ENCODE peak calls at places on chromosomes 1 and 21, in ten cellular contexts. One of them, this sample, is unnamed. For H3K4me1 and H3K9me3, the result is how much of the 10 kb centered on the place peaks cover.

GRCh38 chr1:150053911-150054310 is 13.7 kb upstream of the VPS45 start:
- DNase-seq in heart left ventricle: no peak
- DNase-seq in esophagus squamous epithelium: no peak
- DNase-seq in suprapubic skin: no peak
- DNase-seq in A549: no peak
- DNase-seq in HCT116: no peak
- DNase-seq in Peyer's patch: no peak
- DNase-seq in HepG2: no peak
- DNase-seq in tibial nerve: no peak
- DNase-seq in IMR-90: no peak
- DNase-seq in this sample: no peak

GRCh38 chr21:33325222-33326067 is 675 bp downstream of the IFNAR1 start:
- DNase-seq in heart left ventricle: peak
- DNase-seq in esophagus squamous epithelium: no peak
- DNase-seq in suprapubic skin: peak
- DNase-seq in A549: peak
- DNase-seq in HCT116: no peak
- DNase-seq in Peyer's patch: peak
- DNase-seq in HepG2: peak
- DNase-seq in tibial nerve: peak
- DNase-seq in IMR-90: peak
- DNase-seq in this sample: peak

GRCh38 chr1:77639056-77639455 is 43.4 kb downstream of the ZZZ3 start:
- DNase-seq in heart left ventricle: no peak
- DNase-seq in esophagus squamous epithelium: no peak
- DNase-seq in suprapubic skin: no peak
- DNase-seq in A549: peak
- DNase-seq in HCT116: no peak
- DNase-seq in Peyer's patch: no peak
- DNase-seq in HepG2: no peak
- DNase-seq in tibial nerve: no peak
- DNase-seq in IMR-90: peak
- DNase-seq in this sample: no peak

GRCh38 chr1:214107322-214108096 is 119.7 kb downstream of the PROX1 start:
- DNase-seq in heart left ventricle: peak
- DNase-seq in esophagus squamous epithelium: no peak
- DNase-seq in suprapubic skin: no peak
- DNase-seq in A549: no peak
- DNase-seq in HCT116: no peak
- DNase-seq in Peyer's patch: no peak
- DNase-seq in HepG2: no peak
- DNase-seq in tibial nerve: no peak
- DNase-seq in IMR-90: peak
- DNase-seq in this sample: peak

GRCh38 chr1:206117151-206117948 is at the start of gene AVPR1B:
- DNase-seq in heart left ventricle: peak
- DNase-seq in esophagus squamous epithelium: no peak
- DNase-seq in suprapubic skin: no peak
- DNase-seq in A549: peak
- DNase-seq in HCT116: no peak
- DNase-seq in Peyer's patch: peak
- DNase-seq in HepG2: no peak
- DNase-seq in tibial nerve: no peak
- DNase-seq in IMR-90: peak
- DNase-seq in this sample: peak

GRCh38 chr21:46191257-46191685 is 7.0 kb upstream of the SPATC1L start:
- DNase-seq in heart left ventricle: no peak
- DNase-seq in esophagus squamous epithelium: no peak
- DNase-seq in suprapubic skin: peak
- DNase-seq in A549: no peak
- DNase-seq in HCT116: no peak
- DNase-seq in Peyer's patch: peak
- DNase-seq in HepG2: no peak
- DNase-seq in tibial nerve: peak
- DNase-seq in IMR-90: peak
- DNase-seq in this sample: peak

GRCh38 chr1:54487571-54488050 is 60.4 kb upstream of the ACOT11 start:
- DNase-seq in heart left ventricle: peak
- DNase-seq in esophagus squamous epithelium: no peak
- DNase-seq in suprapubic skin: no peak
- DNase-seq in A549: no peak
- DNase-seq in HCT116: no peak
- DNase-seq in Peyer's patch: peak
- DNase-seq in HepG2: no peak
- DNase-seq in tibial nerve: peak
- DNase-seq in IMR-90: no peak
- DNase-seq in this sample: no peak

GRCh38 chr1:67211589-67212563 is 45.6 kb downstream of the IL23R start:
- DNase-seq in heart left ventricle: no peak
- DNase-seq in esophagus squamous epithelium: no peak
- DNase-seq in suprapubic skin: no peak
- DNase-seq in A549: peak
- DNase-seq in HCT116: peak
- DNase-seq in Peyer's patch: peak
- DNase-seq in HepG2: peak
- DNase-seq in tibial nerve: peak
- DNase-seq in IMR-90: peak
- DNase-seq in this sample: no peak

GRCh38 chr1:24206516-24207394 is 19.7 kb upstream of the IFNLR1 start:
- DNase-seq in heart left ventricle: no peak
- DNase-seq in esophagus squamous epithelium: no peak
- DNase-seq in suprapubic skin: no peak
- DNase-seq in A549: no peak
- DNase-seq in HCT116: no peak
- DNase-seq in Peyer's patch: no peak
- DNase-seq in HepG2: no peak
- DNase-seq in tibial nerve: no peak
- DNase-seq in IMR-90: no peak
- DNase-seq in this sample: peak

GRCh38 chr1:153752072-153752471 is 23.1 kb upstream of the SLC27A3 start:
- DNase-seq in heart left ventricle: no peak
- DNase-seq in esophagus squamous epithelium: no peak
- DNase-seq in suprapubic skin: no peak
- DNase-seq in A549: no peak
- DNase-seq in HCT116: no peak
- DNase-seq in Peyer's patch: no peak
- DNase-seq in HepG2: no peak
- DNase-seq in tibial nerve: no peak
- DNase-seq in IMR-90: no peak
- DNase-seq in this sample: no peak

GRCh38 chr1:39258146-39258924 is 53.8 kb downstream of the MACF1 start:
- DNase-seq in heart left ventricle: peak
- DNase-seq in esophagus squamous epithelium: no peak
- DNase-seq in suprapubic skin: peak
- DNase-seq in A549: peak
- DNase-seq in HCT116: peak
- DNase-seq in Peyer's patch: peak
- DNase-seq in HepG2: peak
- DNase-seq in tibial nerve: peak
- DNase-seq in IMR-90: peak
- DNase-seq in this sample: peak

GRCh38 chr1:61119085-61119484 is 36.7 kb downstream of the NFIA start:
- DNase-seq in heart left ventricle: no peak
- DNase-seq in esophagus squamous epithelium: no peak
- DNase-seq in suprapubic skin: no peak
- DNase-seq in A549: peak
- DNase-seq in HCT116: no peak
- DNase-seq in Peyer's patch: peak
- DNase-seq in HepG2: peak
- DNase-seq in tibial nerve: no peak
- DNase-seq in IMR-90: no peak
- DNase-seq in this sample: no peak

GRCh38 chr1:203176744-203177460 is 1.3 kb upstream of the MYBPH start:
- DNase-seq in heart left ventricle: no peak
- DNase-seq in esophagus squamous epithelium: no peak
- DNase-seq in suprapubic skin: no peak
- DNase-seq in A549: no peak
- DNase-seq in HCT116: no peak
- DNase-seq in Peyer's patch: no peak
- DNase-seq in HepG2: no peak
- DNase-seq in tibial nerve: no peak
- DNase-seq in IMR-90: no peak
- DNase-seq in this sample: no peak
- H3K4me1 ChIP-seq in heart left ventricle: under half
- H3K4me1 ChIP-seq in esophagus squamous epithelium: under half
- H3K4me1 ChIP-seq in suprapubic skin: under half
- H3K4me1 ChIP-seq in A549: under half
- H3K4me1 ChIP-seq in HCT116: half or more
- H3K4me1 ChIP-seq in Peyer's patch: under half
- H3K4me1 ChIP-seq in HepG2: under half
- H3K4me1 ChIP-seq in tibial nerve: under half
- H3K4me1 ChIP-seq in IMR-90: under half
- H3K4me1 ChIP-seq in this sample: under half

GRCh38 chr1:171743014-171743870 is 1.4 kb upstream of the VAMP4 start:
- DNase-seq in heart left ventricle: no peak
- DNase-seq in esophagus squamous epithelium: no peak
- DNase-seq in suprapubic skin: no peak
- DNase-seq in A549: no peak
- DNase-seq in HCT116: no peak
- DNase-seq in Peyer's patch: no peak
- DNase-seq in HepG2: no peak
- DNase-seq in tibial nerve: peak
- DNase-seq in IMR-90: peak
- DNase-seq in this sample: no peak
- TF ChIP-seq POLR2A in heart left ventricle: no peak
- TF ChIP-seq POLR2A in esophagus squamous epithelium: peak
- TF ChIP-seq POLR2A in suprapubic skin: no peak
- TF ChIP-seq POLR2A in A549: no peak
- TF ChIP-seq POLR2A in HCT116: no peak
- TF ChIP-seq POLR2A in Peyer's patch: no peak
- TF ChIP-seq POLR2A in HepG2: no peak
- TF ChIP-seq POLR2A in tibial nerve: no peak
- TF ChIP-seq POLR2A in IMR-90: peak
- TF ChIP-seq POLR2A in this sample: no peak

GRCh38 chr1:2990376-2991115 is 30.7 kb upstream of the ACTRT2 start:
- DNase-seq in heart left ventricle: no peak
- DNase-seq in esophagus squamous epithelium: no peak
- DNase-seq in suprapubic skin: peak
- DNase-seq in A549: no peak
- DNase-seq in HCT116: no peak
- DNase-seq in Peyer's patch: no peak
- DNase-seq in HepG2: no peak
- DNase-seq in tibial nerve: no peak
- DNase-seq in IMR-90: no peak
- DNase-seq in this sample: no peak
- H3K9me3 ChIP-seq in heart left ventricle: under half
- H3K9me3 ChIP-seq in esophagus squamous epithelium: under half
- H3K9me3 ChIP-seq in suprapubic skin: under half
- H3K9me3 ChIP-seq in A549: under half
- H3K9me3 ChIP-seq in HCT116: under half
- H3K9me3 ChIP-seq in Peyer's patch: under half
- H3K9me3 ChIP-seq in HepG2: under half
- H3K9me3 ChIP-seq in tibial nerve: under half
- H3K9me3 ChIP-seq in IMR-90: under half
- H3K9me3 ChIP-seq in this sample: under half

DNA sequence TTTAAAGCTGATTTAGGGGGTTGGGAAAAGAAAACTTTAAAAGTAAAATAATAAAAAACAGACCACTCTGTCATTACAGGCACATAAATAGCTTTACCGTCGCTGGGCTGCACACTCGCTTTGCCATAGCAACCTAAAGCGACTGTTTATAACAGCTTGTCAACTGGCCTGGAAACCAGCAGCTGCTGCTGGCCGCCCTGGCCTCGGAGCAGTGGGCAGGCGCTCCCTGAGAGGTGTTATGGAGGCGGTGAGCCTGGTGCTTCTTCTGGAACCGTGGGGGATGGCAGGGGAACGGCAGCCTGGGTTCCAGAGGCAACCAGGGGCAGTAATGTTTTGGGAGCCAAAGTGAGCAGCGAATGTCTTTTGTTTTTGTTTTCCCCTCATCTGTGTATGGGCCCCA is 45.7 kb downstream of the ATP2B4 start:
- DNase-seq in heart left ventricle: peak
- DNase-seq in esophagus squamous epithelium: no peak
- DNase-seq in suprapubic skin: no peak
- DNase-seq in A549: no peak
- DNase-seq in HCT116: no peak
- DNase-seq in Peyer's patch: no peak
- DNase-seq in HepG2: no peak
- DNase-seq in tibial nerve: no peak
- DNase-seq in IMR-90: peak
- DNase-seq in this sample: no peak
- H3K4me1 ChIP-seq in heart left ventricle: half or more
- H3K4me1 ChIP-seq in esophagus squamous epithelium: half or more
- H3K4me1 ChIP-seq in suprapubic skin: half or more
- H3K4me1 ChIP-seq in A549: under half
- H3K4me1 ChIP-seq in HCT116: half or more
- H3K4me1 ChIP-seq in Peyer's patch: under half
- H3K4me1 ChIP-seq in HepG2: under half
- H3K4me1 ChIP-seq in tibial nerve: half or more
- H3K4me1 ChIP-seq in IMR-90: half or more
- H3K4me1 ChIP-seq in this sample: half or more

GRCh38 chr1:162069334-162070093 is at the start of gene NOS1AP:
- DNase-seq in heart left ventricle: peak
- DNase-seq in esophagus squamous epithelium: peak
- DNase-seq in suprapubic skin: peak
- DNase-seq in A549: peak
- DNase-seq in HCT116: peak
- DNase-seq in Peyer's patch: peak
- DNase-seq in HepG2: peak
- DNase-seq in tibial nerve: peak
- DNase-seq in IMR-90: no peak
- DNase-seq in this sample: peak
- TF ChIP-seq POLR2A in heart left ventricle: no peak
- TF ChIP-seq POLR2A in esophagus squamous epithelium: no peak
- TF ChIP-seq POLR2A in suprapubic skin: no peak
- TF ChIP-seq POLR2A in A549: no peak
- TF ChIP-seq POLR2A in HCT116: no peak
- TF ChIP-seq POLR2A in Peyer's patch: peak
- TF ChIP-seq POLR2A in HepG2: peak
- TF ChIP-seq POLR2A in tibial nerve: peak
- TF ChIP-seq POLR2A in IMR-90: no peak
- TF ChIP-seq POLR2A in this sample: no peak

DNA sequence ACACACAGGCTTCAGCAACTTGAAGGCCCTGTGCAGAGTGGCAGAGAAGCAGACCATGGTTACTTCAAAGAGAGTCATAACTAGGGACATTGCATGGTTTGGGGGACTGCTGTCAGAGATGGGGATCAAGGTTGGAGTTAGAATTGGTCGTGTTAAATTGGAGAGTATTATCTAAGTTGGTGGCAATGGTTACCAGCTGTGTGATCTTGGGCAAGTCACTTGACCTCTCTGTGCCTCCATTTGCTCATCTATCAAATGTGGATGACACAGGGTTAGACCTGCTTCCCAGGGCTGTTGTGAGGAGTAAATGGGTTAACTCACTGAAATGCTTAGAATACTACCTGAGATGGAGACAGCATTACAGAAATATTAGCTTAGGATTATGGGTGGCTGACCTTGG is 91.1 kb downstream of the PAX7 start:
- DNase-seq in heart left ventricle: no peak
- DNase-seq in esophagus squamous epithelium: no peak
- DNase-seq in suprapubic skin: no peak
- DNase-seq in A549: no peak
- DNase-seq in HCT116: no peak
- DNase-seq in Peyer's patch: no peak
- DNase-seq in HepG2: no peak
- DNase-seq in tibial nerve: no peak
- DNase-seq in IMR-90: no peak
- DNase-seq in this sample: no peak
- H3K9me3 ChIP-seq in heart left ventricle: under half
- H3K9me3 ChIP-seq in esophagus squamous epithelium: under half
- H3K9me3 ChIP-seq in suprapubic skin: under half
- H3K9me3 ChIP-seq in A549: under half
- H3K9me3 ChIP-seq in HCT116: under half
- H3K9me3 ChIP-seq in Peyer's patch: under half
- H3K9me3 ChIP-seq in HepG2: under half
- H3K9me3 ChIP-seq in tibial nerve: under half
- H3K9me3 ChIP-seq in IMR-90: under half
- H3K9me3 ChIP-seq in this sample: under half

This sample was measured in stomach.